ENCODE peak calls at places on chromosomes 13 and 19, in five cellular contexts. L is neuronal stem cell, O is OCI-LY7, M is cardiac muscle cell, G is ovary. E is an unnamed sample.

GRCh38 chr19:35123573-35123972 is 8.0 kb downstream of the FXYD3 start:
- DNase-seq in M (no peak), L (no peak), O (no peak), G (no peak), E (peak; percentile 65)

GRCh38 chr19:43504426-43505185 is at the start of gene PHLDB3:
- DNase-seq in M (peak; percentile 26), O (no peak), G (peak; percentile 59), L (no peak), E (peak; percentile 38)

GRCh38 chr19:18014197-18014596 is 6.2 kb downstream of the ARRDC2 start:
- DNase-seq in L (no peak), G (no peak), O (no peak), M (no peak), E (no peak)

GRCh38 chr19:1856345-1856697 is 7.1 kb downstream of the KLF16 start:
- DNase-seq in G (no peak), L (no peak), O (peak; percentile 31), M (no peak), E (no peak)

GRCh38 chr13:79385694-79386093 is 20.4 kb downstream of the RBM26 start:
- DNase-seq in L (no peak), O (no peak), M (no peak), G (no peak), E (no peak)

GRCh38 chr13:60642552-60642951 is 245.5 kb downstream of the TDRD3 start:
- DNase-seq in O (no peak), M (peak; percentile 8), L (no peak), G (no peak), E (no peak)

GRCh38 chr13:98158172-98158907 is 15.4 kb downstream of the FARP1 start:
- DNase-seq in O (no peak), L (no peak), M (no peak), G (no peak), E (no peak)

GRCh38 chr19:4061178-4061682 is 5.5 kb downstream of the ZBTB7A start:
- DNase-seq in M (peak; percentile 37), L (no peak), O (peak; percentile 46), G (peak; percentile 80), E (peak; percentile 86)

GRCh38 chr19:7799640-7800355 is 30.2 kb upstream of the EVI5L start:
- DNase-seq in M (peak; percentile 84), L (peak; percentile 79), G (peak; percentile 64), O (peak; percentile 76), E (peak; percentile 67)

GRCh38 chr13:39952244-39953233 is 297.1 kb downstream of the COG6 start:
- DNase-seq in G (no peak), O (peak; percentile 52), M (peak; percentile 69), L (no peak), E (no peak)

GRCh38 chr19:29499261-29499920 is 26.4 kb upstream of the VSTM2B start:
- DNase-seq in M (no peak), G (no peak), O (no peak), L (no peak), E (no peak)

GRCh38 chr13:86355301-86355700 is 556.1 kb upstream of the SLITRK6 start:
- DNase-seq in O (no peak), G (no peak), M (no peak), L (no peak), E (no peak)

GRCh38 chr13:54183166-54183565 is 1154.6 kb downstream of the OLFM4 start:
- DNase-seq in G (no peak), L (no peak), O (no peak), M (no peak), E (no peak)

GRCh38 chr19:51733742-51734522 is 10.1 kb upstream of the HAS1 start:
- DNase-seq in O (no peak), M (no peak), G (no peak), L (no peak), E (no peak)

GRCh38 chr19:35513231-35513974 is at the start of gene DMKN:
- DNase-seq in L (no peak), M (peak; percentile 76), O (no peak), G (no peak), E (no peak)

GRCh38 chr19:47032171-47032811 is 12.7 kb downstream of the NPAS1 start:
- DNase-seq in G (no peak), L (no peak), O (peak; percentile 69), M (peak; percentile 25), E (no peak)

GRCh38 chr19:29289020-29289419 is 76.1 kb upstream of the UQCRFS1 start:
- DNase-seq in M (no peak), O (no peak), L (no peak), G (no peak), E (no peak)

GRCh38 chr13:30065181-30065580 is 214.8 kb upstream of the UBL3 start:
- DNase-seq in O (no peak), L (no peak), M (no peak), G (no peak), E (no peak)

GRCh38 chr13:21326155-21327030 is 132.7 kb downstream of the ZDHHC20 start:
- DNase-seq in O (no peak), L (peak; percentile 72), G (peak; percentile 25), M (peak; percentile 50), E (peak; percentile 24)

GRCh38 chr19:46761418-46761831 is 15.2 kb upstream of the STRN4 start:
- DNase-seq in O (no peak), M (peak; percentile 81), G (no peak), L (no peak), E (no peak)

GRCh38 chr19:42032428-42032827 is 37.6 kb downstream of the GRIK5 start:
- DNase-seq in L (no peak), G (no peak), M (peak; percentile 33), O (no peak), E (no peak)

GRCh38 chr19:6740589-6741348 is 1.3 kb downstream of the TRIP10 start:
- DNase-seq in M (peak; percentile 53), L (peak; percentile 67), G (peak; percentile 75), O (peak; percentile 64), E (peak; percentile 81)

GRCh38 chr19:17909017-17909732 is 23.6 kb upstream of the CCDC124 start:
- DNase-seq in G (no peak), O (no peak), L (no peak), M (no peak), E (no peak)

GRCh38 chr13:74767031-74767430 is 632.8 kb upstream of the KLF12 start:
- DNase-seq in G (no peak), O (no peak), M (peak; percentile 78), L (no peak), E (no peak)

GRCh38 chr13:107367258-107367657 is 799.3 kb upstream of the ARGLU1 start:
- DNase-seq in G (no peak), L (no peak), M (no peak), O (no peak), E (no peak)

GRCh38 chr13:84999252-84999651 is 800.0 kb downstream of the SLITRK6 start:
- DNase-seq in L (no peak), O (no peak), M (no peak), G (no peak), E (no peak)

GRCh38 chr13:112720251-112720650 is 30.4 kb downstream of the ATP11A start:
- DNase-seq in G (no peak), M (no peak), O (no peak), L (no peak), E (no peak)

GRCh38 chr19:23399443-23399842 is 4.2 kb upstream of the ZNF91 start:
- DNase-seq in L (no peak), O (no peak), G (no peak), M (no peak), E (no peak)

GRCh38 chr13:98533912-98534311 is 43.0 kb downstream of the STK24 start:
- DNase-seq in G (no peak), L (no peak), M (no peak), O (no peak), E (no peak)

GRCh38 chr19:11699931-11700794 is 38.6 kb downstream of the ZNF823 start:
- DNase-seq in G (no peak), M (peak; percentile 50), O (peak; percentile 54), L (no peak), E (no peak)

GRCh38 chr13:25032160-25032559 is 63.8 kb upstream of the PABPC3 start:
- DNase-seq in L (no peak), M (no peak), O (no peak), G (no peak), E (no peak)

GRCh38 chr19:51695088-51695487 is 2.0 kb downstream of the SPACA6 start:
- DNase-seq in G (no peak), M (no peak), L (no peak), O (no peak), E (no peak)

GRCh38 chr19:54648129-54648528 is 14.7 kb upstream of the LILRB4 start:
- DNase-seq in O (no peak), G (no peak), M (no peak), L (no peak), E (no peak)
- H3K27ac ChIP-seq in O (no peak overlapping the region), G (no peak overlapping the region), M (no peak overlapping the region), L (no peak overlapping the region), E (no peak overlapping the region)

GRCh38 chr13:111270765-111271164 is 49.7 kb upstream of the TEX29 start:
- DNase-seq in L (no peak), O (no peak), M (no peak), G (no peak), E (no peak)
- H3K36me3 ChIP-seq in L (peaks cover 98% of the 10 kb centered on the region), O (peaks cover 69% of the 10 kb centered on the region), M (peaks cover 17% of the 10 kb centered on the region), G (no peaks in the 10 kb centered on the region), E (peaks cover 47% of the 10 kb centered on the region)

DNA sequence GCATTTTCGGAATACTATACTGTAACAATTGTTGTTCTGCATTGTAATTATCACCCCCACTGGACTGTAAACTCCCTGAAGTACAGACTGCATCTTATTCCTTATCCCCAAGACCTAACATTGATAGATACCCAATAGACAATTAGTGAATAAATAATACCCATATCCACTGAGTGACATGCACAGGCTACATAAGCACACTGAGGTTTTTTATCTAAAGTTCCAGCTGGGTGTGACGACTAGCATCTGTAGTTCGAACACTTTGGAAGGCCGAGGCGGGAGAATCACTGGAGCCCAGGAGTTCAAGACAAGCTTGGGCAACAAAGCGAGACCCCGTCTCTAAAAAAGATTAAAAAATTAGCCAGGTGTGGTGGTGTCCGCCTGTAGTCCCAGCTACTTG is 2.5 kb downstream of the KPNA3 start:
- DNase-seq in M (no peak), O (no peak), L (no peak), G (no peak), E (no peak)
- H3K4me3 ChIP-seq in M (no peak overlapping the region), O (peak overlapping the region; percentile 75), L (no peak overlapping the region), G (no peak overlapping the region), E (no peak overlapping the region)

GRCh38 chr13:48118025-48118424 is 23.1 kb upstream of the MED4 start:
- DNase-seq in O (no peak), L (no peak), G (no peak), M (no peak), E (no peak)

GRCh38 chr13:48125794-48126228 is 30.9 kb upstream of the MED4 start:
- DNase-seq in L (no peak), M (peak; percentile 81), G (peak; percentile 63), O (no peak), E (peak; percentile 66)

GRCh38 chr13:48123827-48124226 is 28.9 kb upstream of the MED4 start:
- DNase-seq in G (no peak), O (no peak), L (no peak), M (no peak), E (peak; percentile 30)

GRCh38 chr13:48120246-48120645 is 25.3 kb upstream of the MED4 start:
- DNase-seq in M (no peak), O (no peak), G (no peak), L (no peak), E (no peak)

DNA sequence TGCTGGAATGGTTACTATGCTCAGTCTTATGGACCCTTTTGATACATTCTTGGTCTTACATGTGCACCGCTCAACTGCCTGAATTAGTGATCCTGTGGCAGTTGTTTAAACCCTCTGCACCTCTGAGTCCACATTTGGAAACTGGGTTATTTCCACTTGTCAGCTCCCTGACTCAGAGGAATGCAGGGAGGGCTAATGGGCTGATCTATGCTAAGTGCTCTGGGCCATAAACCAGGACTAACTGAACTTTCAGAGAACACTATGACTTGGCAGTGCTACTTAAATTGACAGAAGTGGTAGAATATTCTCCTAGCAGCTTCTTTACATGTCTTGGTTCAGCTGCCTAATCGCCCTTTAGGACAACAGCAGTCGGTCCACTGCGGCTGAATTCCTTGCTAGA is 26.8 kb upstream of the MED4 start:
- DNase-seq in M (no peak), L (no peak), G (no peak), O (no peak), E (no peak)
- H3K27ac ChIP-seq in M (no peak overlapping the region), L (no peak overlapping the region), G (no peak overlapping the region), O (no peak overlapping the region), E (peak overlapping the region; percentile 58)

E was measured in heart left ventricle.